ENCODE peak calls at places on chromosomes 3 and 15, in four cellular contexts. B is GM23338, I is AG09309, D is spleen. V is an unnamed sample.

GRCh38 chr3:194395201-194395600 is 3.9 kb downstream of the GP5 start:
- DNase-seq in D (no peak), I (no peak), B (no peak), V (no peak)

GRCh38 chr15:90550919-90551318 is 21.2 kb downstream of the CRTC3 start:
- DNase-seq in D (no peak), I (no peak), B (no peak), V (no peak)

GRCh38 chr3:174466471-174467054 is 392.6 kb upstream of the NAALADL2 start:
- DNase-seq in I (no peak), D (no peak), B (no peak), V (no peak)

GRCh38 chr3:134809412-134810051 is 14.5 kb downstream of the EPHB1 start:
- DNase-seq in I (no peak), B (peak), D (no peak), V (no peak)

GRCh38 chr3:177452487-177452886 is 255.2 kb upstream of the TBL1XR1 start:
- DNase-seq in I (no peak), B (no peak), D (no peak), V (peak)

GRCh38 chr3:98099848-98100247 is 12.9 kb downstream of the OR5AC2 start:
- DNase-seq in B (no peak), D (no peak), I (no peak), V (no peak)

GRCh38 chr15:88989578-88989977 is 76.4 kb upstream of the MFGE8 start:
- DNase-seq in D (no peak), I (peak), B (no peak), V (no peak)

GRCh38 chr3:29693863-29694262 is 413.0 kb downstream of the RBMS3 start:
- DNase-seq in D (no peak), B (peak), I (peak), V (peak)

GRCh38 chr15:25368855-25369254 is 70.0 kb downstream of the UBE3A start:
- DNase-seq in B (no peak), D (no peak), I (no peak), V (no peak)

GRCh38 chr3:112004187-112004586 is 5.5 kb downstream of the TAGLN3 start:
- DNase-seq in I (no peak), D (no peak), B (no peak), V (no peak)

GRCh38 chr3:53850895-53851294 is 4.5 kb downstream of the IL17RB start:
- DNase-seq in B (no peak), I (no peak), D (no peak), V (no peak)

GRCh38 chr3:119913021-119913420 is 131.1 kb downstream of the NR1I2 start:
- DNase-seq in D (no peak), I (peak), B (peak), V (no peak)

GRCh38 chr3:115683305-115683704 is 60.0 kb downstream of the GAP43 start:
- DNase-seq in D (no peak), B (no peak), I (no peak), V (no peak)

GRCh38 chr3:155548194-155548593 is 196.7 kb downstream of the PLCH1 start:
- DNase-seq in D (no peak), B (peak), I (peak), V (peak)

GRCh38 chr3:170107926-170108325 is 70.1 kb downstream of the GPR160 start:
- DNase-seq in I (peak), B (no peak), D (no peak), V (no peak)

GRCh38 chr15:88419830-88420229 is 47.4 kb downstream of the MRPL46 start:
- DNase-seq in B (no peak), D (no peak), I (no peak), V (peak)

GRCh38 chr15:40198364-40199085 is 37.7 kb downstream of the BUB1B start:
- DNase-seq in B (no peak), D (no peak), I (no peak), V (no peak)

GRCh38 chr3:70281663-70282062 is 30.8 kb downstream of the MDFIC2 start:
- DNase-seq in D (no peak), B (no peak), I (no peak), V (no peak)

GRCh38 chr3:58102976-58103447 is 94.8 kb downstream of the FLNB start:
- DNase-seq in D (no peak), I (no peak), B (no peak), V (peak)

GRCh38 chr3:85560088-85560790 is 601.5 kb downstream of the CADM2 start:
- DNase-seq in B (no peak), I (no peak), D (no peak), V (peak)

GRCh38 chr3:185961675-185962232 is 23.9 kb upstream of the TRA2B start:
- DNase-seq in I (no peak), B (no peak), D (no peak), V (no peak)

GRCh38 chr15:98568382-98569017 is 79.8 kb upstream of the IGF1R start:
- DNase-seq in D (no peak), B (no peak), I (no peak), V (no peak)

GRCh38 chr15:25249236-25250010 is 189.4 kb downstream of the UBE3A start:
- DNase-seq in D (peak), I (no peak), B (no peak), V (no peak)

GRCh38 chr3:127420355-127420655 is 132.5 kb upstream of the PRR20G start:
- DNase-seq in I (no peak), D (peak), B (no peak), V (no peak)

GRCh38 chr3:49745986-49746385 is 22.2 kb upstream of the GMPPB start:
- DNase-seq in D (no peak), B (no peak), I (peak), V (no peak)
- TF ChIP-seq CTCF in D (no peak), B (no peak), I (no peak), V (no peak)

GRCh38 chr15:53811530-53811929 is 52.1 kb upstream of the WDR72 start:
- DNase-seq in D (no peak), I (no peak), B (peak), V (no peak)
- TF ChIP-seq CTCF in D (no peak), I (no peak), B (peak), V (peak)

DNA sequence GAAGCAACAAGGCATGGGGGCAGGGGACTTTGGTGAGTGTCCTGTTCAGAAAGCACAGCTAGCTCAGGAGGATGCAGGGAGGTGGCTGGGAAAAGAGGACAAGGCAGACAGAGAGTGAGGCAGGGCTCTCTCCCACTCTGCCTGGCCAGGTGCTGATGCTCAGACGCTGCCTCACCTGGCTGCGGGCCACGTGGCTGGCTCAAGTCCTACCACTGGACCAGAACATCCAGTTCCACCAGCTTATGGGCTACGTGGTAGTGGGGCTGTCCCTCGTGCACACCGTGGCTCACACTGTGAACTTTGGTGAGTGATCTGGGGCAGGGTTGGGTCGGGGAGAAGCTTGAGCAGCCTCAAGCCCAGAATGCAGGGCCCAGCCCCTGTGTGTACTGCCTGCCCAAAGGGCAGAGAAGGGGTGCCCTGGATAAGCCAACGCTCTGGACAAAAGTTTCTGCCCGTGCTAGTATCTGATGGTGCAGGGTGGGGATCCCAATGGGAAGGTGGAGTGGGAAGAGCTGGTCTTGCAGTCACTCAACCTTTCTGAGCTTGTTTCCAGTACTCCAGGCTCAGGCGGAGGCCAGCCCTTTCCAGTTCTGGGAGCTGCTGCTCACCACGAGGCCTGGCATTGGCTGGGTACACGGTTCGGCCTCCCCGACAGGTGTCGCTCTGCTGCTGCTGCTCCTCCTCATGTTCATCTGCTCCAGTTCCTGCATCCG is 20.9 kb downstream of the NOX5 start:
- DNase-seq in D (no peak), B (peak), I (no peak), V (no peak)
- TF ChIP-seq CTCF in D (no peak), B (peak), I (no peak), V (peak)

DNA sequence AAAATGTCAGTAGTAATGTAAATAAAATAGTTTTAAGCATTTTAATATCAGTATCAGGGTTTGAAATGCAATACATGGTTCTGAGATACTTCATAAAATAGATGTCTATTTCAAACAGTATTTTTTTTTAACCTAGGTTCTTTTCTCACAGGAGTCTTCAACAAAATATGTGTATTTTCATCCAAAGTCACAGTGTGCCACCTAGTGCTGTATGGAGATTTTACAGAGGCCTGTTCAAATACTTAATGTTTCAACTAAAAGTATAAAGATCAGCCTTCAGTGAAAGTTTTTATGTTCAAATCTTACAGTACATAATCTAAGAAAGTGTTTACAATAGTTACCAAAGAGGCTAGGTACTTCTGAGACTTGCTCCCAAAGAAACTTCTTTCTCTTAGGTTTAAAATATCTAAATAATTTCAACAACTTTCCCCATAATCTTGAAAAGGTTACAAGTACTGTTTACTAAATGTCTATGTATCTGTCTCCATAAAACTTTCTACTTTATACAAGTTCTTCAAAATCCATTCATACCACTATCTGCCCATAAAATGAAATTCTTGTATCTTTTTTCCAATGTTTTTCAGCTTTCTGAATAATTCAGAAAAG is 38.3 kb downstream of the SCAPER start:
- DNase-seq in D (no peak), B (peak), I (peak), V (no peak)
- TF ChIP-seq CTCF in D (peak), B (peak), I (peak), V (peak)

DNA sequence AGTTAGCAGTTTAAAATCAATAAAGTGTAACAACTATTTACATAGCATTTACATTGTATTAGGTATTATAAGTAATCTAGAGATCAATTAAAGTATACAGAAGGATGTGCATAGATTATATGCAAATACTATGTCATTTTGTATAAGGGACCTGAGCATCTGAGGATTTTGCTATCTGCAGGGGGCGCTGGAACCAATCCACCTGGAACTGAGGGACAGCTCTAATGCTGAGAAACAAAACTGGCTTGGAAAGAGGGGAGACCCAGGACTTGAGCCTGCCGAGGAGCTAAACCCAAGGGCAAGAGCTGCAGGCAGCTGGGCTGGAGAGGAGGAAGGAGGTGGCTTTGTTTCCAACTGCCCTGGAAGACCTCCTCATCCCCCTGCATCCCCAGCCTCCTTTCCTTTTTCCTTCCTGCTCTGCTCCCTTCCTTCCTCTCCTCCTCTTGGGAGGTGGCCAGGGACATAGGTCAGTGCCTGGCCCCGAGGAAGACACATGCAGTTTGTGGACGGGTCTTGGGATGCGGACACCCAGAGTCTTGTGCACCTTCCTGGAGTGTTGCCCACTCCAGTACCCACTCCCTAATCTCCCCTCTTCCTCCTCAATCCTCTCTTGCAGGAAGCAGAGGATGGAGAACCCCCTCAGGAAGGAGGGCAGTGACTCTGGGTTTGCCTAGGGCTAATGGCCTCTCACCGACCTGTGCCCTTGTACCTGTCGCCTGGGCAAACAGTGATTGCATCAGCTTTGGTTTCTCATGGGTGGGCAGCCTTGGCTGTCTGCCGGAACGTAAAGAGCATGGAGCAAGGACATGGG is 826 bp upstream of the RTP3 start:
- DNase-seq in I (no peak), B (peak), D (no peak), V (no peak)
- TF ChIP-seq CTCF in I (peak), B (peak), D (peak), V (peak)

GRCh38 chr3:180633722-180634121 is 31.8 kb downstream of the TTC14 start:
- DNase-seq in I (no peak), B (peak), D (peak), V (no peak)
- TF ChIP-seq CTCF in I (no peak), B (peak), D (no peak), V (peak)

GRCh38 chr15:78739996-78740903 is 71.0 kb downstream of the ADAMTS7 start:
- DNase-seq in B (peak), I (no peak), D (peak), V (no peak)
- TF ChIP-seq CTCF in B (peak), I (peak), D (peak), V (peak)

DNA sequence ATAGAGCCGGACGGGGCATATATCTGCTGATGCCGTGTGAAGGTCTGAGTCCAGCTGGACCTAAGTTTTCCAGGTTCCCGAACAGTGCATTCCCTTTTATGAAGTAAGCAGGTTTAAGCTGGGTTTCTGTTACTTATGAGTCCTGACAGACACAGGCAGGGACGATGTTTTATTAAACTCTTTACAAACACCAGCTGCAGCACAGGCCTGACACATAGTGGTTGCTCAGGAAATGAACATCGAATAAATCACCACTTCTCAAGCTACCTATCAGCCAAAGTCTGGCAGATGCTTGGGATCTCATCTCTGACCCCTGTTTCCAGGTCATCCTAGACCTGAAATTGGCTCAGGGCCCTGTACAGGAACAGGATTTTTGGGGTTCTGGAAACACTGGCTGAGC is 50.9 kb upstream of the RAD18 start:
- DNase-seq in B (no peak), D (no peak), I (no peak), V (no peak)
- TF ChIP-seq CTCF in B (peak), D (no peak), I (peak), V (peak)

GRCh38 chr3:140050977-140051957 is 116.3 kb downstream of the CLSTN2 start:
- DNase-seq in I (no peak), B (peak), D (no peak), V (no peak)
- TF ChIP-seq CTCF in I (peak), B (peak), D (no peak), V (peak)